ENCODE peak calls at places on chromosomes 2 and 18, in eight cellular contexts. Y is NCI-H774; A is stimulated activated CD8-positive, alpha-beta memory T cell treated with anti-CD3 and anti-CD28 coated beads, Interleukin-7, amount 100 ng/mL, for 1 hour; B is stimulated activated naive B cell treated with anti-CD40 and anti-IgM and Interleukin-4, amounts not matched to agents 10 μg/mL and 1 μg/mL and 100 μg/mL, for 72 hours; X is dorsolateral prefrontal cortex; N is ovary; E is NCI-H1092 treated with DMSO at 0.1 percent for 48 hours; H is WTC11. G is an unnamed sample.

GRCh38 chr2:221429741-221430491 is 142.2 kb downstream of the EPHA4 start:
- DNase-seq in X (peak), A (no peak), Y (no peak), N (no peak), H (no peak), B (no peak), E (peak), G (no peak)

GRCh38 chr2:2237563-2237962 is 93.5 kb downstream of the MYT1L start:
- DNase-seq in E (no peak), B (no peak), A (no peak), Y (no peak), H (no peak), X (no peak), N (no peak), G (no peak)

GRCh38 chr18:37967261-37967660 is 401.7 kb upstream of the CELF4 start:
- DNase-seq in Y (no peak), N (no peak), E (no peak), H (no peak), A (no peak), X (no peak), B (no peak), G (no peak)

GRCh38 chr2:224776795-224777562 is 60.8 kb upstream of the CCDC195 start:
- DNase-seq in E (no peak), B (no peak), H (no peak), A (no peak), Y (no peak), X (no peak), N (no peak), G (no peak)

GRCh38 chr2:113755690-113756063 is 765 bp downstream of the SLC35F5 start:
- DNase-seq in H (no peak), X (no peak), A (no peak), E (peak), N (no peak), Y (peak), B (no peak), G (no peak)

GRCh38 chr2:109125595-109126500 is 3.2 kb upstream of the SH3RF3 start:
- DNase-seq in H (no peak), B (no peak), Y (no peak), N (no peak), E (no peak), X (no peak), A (no peak), G (no peak)

GRCh38 chr18:54801374-54801773 is 26.9 kb upstream of the RAB27B start:
- DNase-seq in Y (no peak), B (no peak), H (no peak), E (no peak), X (no peak), A (no peak), N (no peak), G (no peak)

GRCh38 chr2:237306787-237307170 is 107.2 kb downstream of the COL6A3 start:
- DNase-seq in A (no peak), E (no peak), N (no peak), Y (no peak), B (no peak), X (no peak), H (no peak), G (no peak)

GRCh38 chr2:44360749-44361329 is 455 bp downstream of the PREPL start:
- DNase-seq in E (no peak), B (no peak), X (no peak), N (peak), Y (no peak), H (no peak), A (no peak), G (no peak)

GRCh38 chr2:85844486-85844885 is 44.3 kb downstream of the ST3GAL5 start:
- DNase-seq in B (no peak), E (no peak), A (no peak), N (no peak), H (no peak), X (no peak), Y (no peak), G (no peak)

GRCh38 chr2:160062283-160063005 is at the start of gene PLA2R1:
- DNase-seq in X (peak), N (peak), A (no peak), B (no peak), Y (peak), H (peak), E (no peak), G (no peak)

GRCh38 chr2:158214431-158214830 is 112.8 kb downstream of the UPP2 start:
- DNase-seq in X (no peak), B (no peak), A (no peak), H (no peak), N (no peak), E (no peak), Y (peak), G (no peak)

GRCh38 chr2:231011526-231011925 is 15.6 kb downstream of the SPATA3 start:
- DNase-seq in Y (no peak), E (no peak), B (no peak), X (no peak), H (no peak), N (no peak), A (no peak), G (no peak)